ENCODE peak calls at places on chromosomes 16 and 17, in five cellular contexts. Z, X, R, K and V are unnamed samples.

GRCh38 chr16:87974190-87974589 is 23.0 kb downstream of the BANP start:
- DNase-seq in Z (no peak), X (no peak), R (no peak), K (no peak), V (no peak)

GRCh38 chr16:85444879-85445778 is 168.0 kb upstream of the GSE1 start:
- DNase-seq in Z (no peak), X (no peak), R (peak; percentile 72), K (no peak), V (no peak)

GRCh38 chr17:50163846-50164696 is 1.7 kb upstream of the SGCA start:
- DNase-seq in Z (no peak), X (no peak), R (no peak), K (no peak), V (no peak)

GRCh38 chr17:80637286-80637703 is 92.7 kb downstream of the RPTOR start:
- DNase-seq in Z (no peak), X (no peak), R (no peak), K (no peak), V (no peak)

GRCh38 chr17:2853111-2853721 is 57.0 kb downstream of the RAP1GAP2 start:
- DNase-seq in Z (peak; percentile 63), X (peak; percentile 25), R (peak; percentile 79), K (no peak), V (peak; percentile 33)

GRCh38 chr17:18318122-18318521 is 3.0 kb downstream of the SMCR8 start:
- DNase-seq in Z (no peak), X (no peak), R (no peak), K (no peak), V (no peak)

GRCh38 chr17:73359987-73360410 is 48.2 kb upstream of the CDC42EP4 start:
- DNase-seq in Z (no peak), X (no peak), R (peak; percentile 84), K (no peak), V (no peak)

GRCh38 chr17:17685775-17686291 is 4.6 kb downstream of the RAI1 start:
- DNase-seq in Z (peak; percentile 66), X (no peak), R (no peak), K (no peak), V (no peak)

GRCh38 chr17:17822189-17822978 is 14.4 kb downstream of the SREBF1 start:
- DNase-seq in Z (no peak), X (no peak), R (no peak), K (peak; percentile 93), V (no peak)

GRCh38 chr16:53465606-53466290 is 31.5 kb downstream of the RBL2 start:
- DNase-seq in Z (peak; percentile 44), X (no peak), R (no peak), K (no peak), V (no peak)

GRCh38 chr17:17780941-17781590 is 55.7 kb downstream of the SREBF1 start:
- DNase-seq in Z (peak; percentile 55), X (no peak), R (peak; percentile 62), K (no peak), V (no peak)

GRCh38 chr17:35555695-35556094 is 4.9 kb downstream of the SLFN14 start:
- DNase-seq in Z (no peak), X (no peak), R (peak; percentile 25), K (no peak), V (no peak)

GRCh38 chr17:20010099-20010863 is 1.1 kb downstream of the SPECC1 start:
- DNase-seq in Z (peak; percentile 90), X (no peak), R (peak; percentile 26), K (no peak), V (no peak)

GRCh38 chr17:72388765-72389473 is 268.1 kb downstream of the SOX9 start:
- DNase-seq in Z (peak; percentile 90), X (no peak), R (no peak), K (no peak), V (no peak)

GRCh38 chr16:84448444-84448843 is 56.0 kb downstream of the MEAK7 start:
- DNase-seq in Z (no peak), X (no peak), R (no peak), K (peak; percentile 35), V (no peak)

GRCh38 chr17:35167046-35167445 is 19.4 kb downstream of the UNC45B start:
- DNase-seq in Z (no peak), X (no peak), R (no peak), K (no peak), V (no peak)

GRCh38 chr17:2101448-2102257 is 46.8 kb downstream of the HIC1 start:
- DNase-seq in Z (no peak), X (peak; percentile 12), R (no peak), K (no peak), V (peak; percentile 15)

GRCh38 chr17:33753452-33753851 is 460.4 kb upstream of the ASIC2 start:
- DNase-seq in Z (peak; percentile 16), X (no peak), R (no peak), K (no peak), V (no peak)

GRCh38 chr17:81161972-81162371 is 3.3 kb upstream of the PVALEF start:
- DNase-seq in Z (no peak), X (no peak), R (no peak), K (no peak), V (no peak)

GRCh38 chr17:18888766-18889290 is 30.9 kb downstream of the PRPSAP2 start:
- DNase-seq in Z (no peak), X (no peak), R (no peak), K (no peak), V (no peak)

GRCh38 chr17:37187262-37187661 is 188.5 kb upstream of the C17orf78 start:
- DNase-seq in Z (no peak), X (no peak), R (no peak), K (no peak), V (no peak)

GRCh38 chr16:66070140-66070887 is 296.2 kb upstream of the CDH5 start:
- DNase-seq in Z (no peak), X (no peak), R (no peak), K (no peak), V (no peak)

GRCh38 chr17:70987867-70988340 is 818.6 kb downstream of the KCNJ2 start:
- DNase-seq in Z (no peak), X (no peak), R (peak; percentile 20), K (no peak), V (no peak)

GRCh38 chr17:45906237-45906636 is 11.9 kb downstream of the MAPT start:
- DNase-seq in Z (no peak), X (no peak), R (no peak), K (no peak), V (no peak)

GRCh38 chr16:66588981-66589713 is 9.9 kb downstream of the CMTM2 start:
- DNase-seq in Z (peak; percentile 68), X (peak; percentile 47), R (peak; percentile 71), K (no peak), V (peak; percentile 50)

GRCh38 chr17:77376795-77377751 is 236.3 kb downstream of the SEC14L1 start:
- DNase-seq in Z (no peak), X (no peak), R (no peak), K (no peak), V (no peak)

GRCh38 chr17:82726427-82726826 is 9.0 kb upstream of the FN3K start:
- DNase-seq in Z (no peak), X (no peak), R (no peak), K (peak; percentile 54), V (no peak)

GRCh38 chr16:29911676-29912010 is 11.4 kb downstream of the ASPHD1 start:
- DNase-seq in Z (no peak), X (no peak), R (no peak), K (no peak), V (no peak)

GRCh38 chr16:50838165-50838564 is 96.3 kb downstream of the CYLD start:
- DNase-seq in Z (no peak), X (no peak), R (no peak), K (no peak), V (no peak)

GRCh38 chr17:34717092-34717491 is 137.7 kb downstream of the TMEM132E start:
- DNase-seq in Z (no peak), X (no peak), R (no peak), K (no peak), V (no peak)

GRCh38 chr16:11361751-11362742 is 16.8 kb downstream of the RMI2 start:
- DNase-seq in Z (no peak), X (no peak), R (no peak), K (no peak), V (peak; percentile 12)

GRCh38 chr17:78890111-78890897 is 12.7 kb downstream of the CEP295NL start:
- DNase-seq in Z (no peak), X (peak; percentile 10), R (no peak), K (no peak), V (peak; percentile 19)

GRCh38 chr17:41772218-41772585 is 14.3 kb downstream of the JUP start:
- DNase-seq in Z (no peak), X (no peak), R (peak; percentile 77), K (no peak), V (no peak)

GRCh38 chr17:64209983-64210382 is 53.1 kb downstream of the TEX2 start:
- DNase-seq in Z (no peak), X (no peak), R (no peak), K (no peak), V (no peak)

GRCh38 chr17:41559548-41559947 is 12.3 kb downstream of the KRT9 start:
- DNase-seq in Z (no peak), X (no peak), R (no peak), K (no peak), V (no peak)